ENCODE peak calls at places on chromosomes 5 and 9, in eight cellular contexts. N is body of pancreas; Y is naive thymus-derived CD4-positive, alpha-beta T cell; V is CD8-positive, alpha-beta T cell; T is pancreas; E is tibial artery; X is Karpas-422; U is CD8-positive, alpha-beta memory T cell. Z is an unnamed sample.

GRCh38 chr5:67297802-67298532 is 101.4 kb upstream of the CD180 start:
- DNase-seq in N (no peak), Y (no peak), V (no peak), T (no peak), E (no peak), X (no peak), U (no peak), Z (no peak)

GRCh38 chr5:453725-454481 is 10.9 kb downstream of the EXOC3 start:
- DNase-seq in N (no peak), Y (no peak), V (no peak), T (peak; percentile 41), E (peak; percentile 23), X (no peak), U (no peak), Z (no peak)

GRCh38 chr5:150636391-150637244 is 3.8 kb upstream of the SYNPO start:
- DNase-seq in N (peak; percentile 68), Y (no peak), V (no peak), T (peak; percentile 81), E (peak; percentile 89), X (no peak), U (no peak), Z (no peak)

GRCh38 chr9:36149197-36149596 is 12.7 kb downstream of the GLIPR2 start:
- DNase-seq in N (no peak), Y (no peak), V (no peak), T (no peak), E (peak; percentile 74), X (no peak), U (no peak), Z (no peak)

GRCh38 chr5:176762489-176762888 is 47.9 kb upstream of the UNC5A start:
- DNase-seq in N (no peak), Y (no peak), V (no peak), T (no peak), E (no peak), X (no peak), U (no peak), Z (no peak)

GRCh38 chr5:33662721-33663435 is 222.1 kb downstream of the TARS1 start:
- DNase-seq in N (no peak), Y (no peak), V (no peak), T (no peak), E (no peak), X (no peak), U (no peak), Z (no peak)

GRCh38 chr9:110207071-110207923 is 662 bp downstream of the C9orf152 start:
- DNase-seq in N (peak; percentile 96), Y (no peak), V (no peak), T (peak; percentile 82), E (no peak), X (peak; percentile 37), U (no peak), Z (no peak)

GRCh38 chr5:141476132-141476909 is 555 bp downstream of the PCDHGC3 start:
- DNase-seq in N (peak; percentile 60), Y (no peak), V (no peak), T (peak; percentile 73), E (peak; percentile 83), X (peak; percentile 59), U (no peak), Z (no peak)

GRCh38 chr9:125366676-125367075 is 105.0 kb downstream of the GAPVD1 start:
- DNase-seq in N (no peak), Y (no peak), V (no peak), T (no peak), E (no peak), X (no peak), U (no peak), Z (no peak)

GRCh38 chr9:110808599-110808980 is 140.0 kb downstream of the MUSK start:
- DNase-seq in N (no peak), Y (no peak), V (no peak), T (no peak), E (no peak), X (no peak), U (no peak), Z (no peak)

GRCh38 chr5:132813599-132814440 is 718 bp downstream of the SOWAHA start:
- DNase-seq in N (peak; percentile 34), Y (peak; percentile 28), V (peak; percentile 27), T (peak; percentile 69), E (peak; percentile 68), X (no peak), U (no peak), Z (no peak)

GRCh38 chr9:97527626-97528528 is 26.4 kb downstream of the TMOD1 start:
- DNase-seq in N (no peak), Y (no peak), V (no peak), T (no peak), E (peak; percentile 65), X (no peak), U (no peak), Z (no peak)

GRCh38 chr9:96020822-96021615 is 145.5 kb downstream of the ERCC6L2 start:
- DNase-seq in N (peak; percentile 28), Y (peak; percentile 44), V (peak; percentile 61), T (peak; percentile 74), E (no peak), X (no peak), U (peak; percentile 24), Z (no peak)

GRCh38 chr9:109725460-109725859 is 54.5 kb upstream of the PALM2AKAP2 start:
- DNase-seq in N (no peak), Y (no peak), V (no peak), T (no peak), E (no peak), X (no peak), U (no peak), Z (no peak)

GRCh38 chr9:134189475-134190231 is 25.3 kb upstream of the RNU6ATAC start:
- DNase-seq in N (no peak), Y (no peak), V (no peak), T (peak; percentile 55), E (peak; percentile 59), X (no peak), U (no peak), Z (no peak)

GRCh38 chr9:116450378-116451139 is 236.5 kb upstream of the TRIM32 start:
- DNase-seq in N (peak; percentile 33), Y (no peak), V (no peak), T (no peak), E (no peak), X (no peak), U (no peak), Z (no peak)

GRCh38 chr9:614421-614820 is 227.1 kb upstream of the DMRT1 start:
- DNase-seq in N (peak; percentile 52), Y (no peak), V (no peak), T (no peak), E (no peak), X (no peak), U (no peak), Z (no peak)

GRCh38 chr9:27539479-27540441 is 10.1 kb upstream of the MOB3B start:
- DNase-seq in N (peak; percentile 22), Y (no peak), V (no peak), T (no peak), E (peak; percentile 82), X (no peak), U (no peak), Z (no peak)

GRCh38 chr9:127833555-127833954 is 20.9 kb downstream of the ENG start:
- DNase-seq in N (no peak), Y (no peak), V (no peak), T (no peak), E (no peak), X (no peak), U (no peak), Z (no peak)

GRCh38 chr5:36529142-36529541 is 77.3 kb upstream of the SLC1A3 start:
- DNase-seq in N (no peak), Y (no peak), V (no peak), T (no peak), E (no peak), X (no peak), U (no peak), Z (no peak)

GRCh38 chr9:91253488-91253887 is 108.2 kb downstream of the AUH start:
- DNase-seq in N (no peak), Y (no peak), V (no peak), T (no peak), E (no peak), X (peak; percentile 43), U (peak; percentile 10), Z (no peak)

GRCh38 chr5:151699071-151699901 is 12.6 kb upstream of the SPARC start:
- DNase-seq in N (peak; percentile 57), Y (no peak), V (no peak), T (no peak), E (peak; percentile 90), X (no peak), U (no peak), Z (no peak)
- H3K4me3 ChIP-seq in N (no peak overlapping the region), Y (no peak overlapping the region), V (no peak overlapping the region), T (no peak overlapping the region), E (peak overlapping the region; percentile 17), X (no peak overlapping the region), U (no peak overlapping the region), Z (no peak overlapping the region)

GRCh38 chr5:38662088-38662487 is 105.6 kb upstream of the LIFR start:
- DNase-seq in N (no peak), Y (no peak), V (no peak), T (no peak), E (no peak), X (no peak), U (no peak), Z (no peak)
- H3K27ac ChIP-seq in N (no peak overlapping the region), Y (no peak overlapping the region), V (no peak overlapping the region), T (no peak overlapping the region), E (no peak overlapping the region), X (no peak overlapping the region), U (no peak overlapping the region), Z (no peak overlapping the region)

DNA sequence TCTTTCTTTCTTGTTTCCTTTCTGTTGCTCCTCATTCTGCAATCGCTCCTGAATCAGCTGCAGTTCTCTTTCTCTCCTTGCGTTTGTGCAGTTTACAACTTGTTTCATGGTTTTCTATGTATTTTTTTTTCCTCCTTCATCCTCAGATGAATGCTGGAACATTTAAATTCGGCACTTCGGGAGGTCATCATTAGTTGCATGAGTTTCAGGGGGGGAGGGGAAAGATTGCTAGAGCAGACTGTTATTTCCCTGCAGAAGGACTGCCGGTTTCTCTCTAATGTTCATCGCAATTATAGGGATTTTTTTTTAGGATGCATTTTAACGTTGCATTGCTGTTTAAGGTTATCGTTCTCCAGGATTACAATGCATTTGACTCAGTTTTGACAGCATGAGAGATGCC is 1311.9 kb upstream of the WWC1 start:
- DNase-seq in N (no peak), Y (no peak), V (no peak), T (no peak), E (no peak), X (no peak), U (no peak), Z (no peak)
- H3K4me3 ChIP-seq in N (peak overlapping the region; percentile 57), Y (no peak overlapping the region), V (no peak overlapping the region), T (peak overlapping the region; percentile 48), E (peak overlapping the region; percentile 49), X (no peak overlapping the region), U (no peak overlapping the region), Z (no peak overlapping the region)

GRCh38 chr9:88816141-88816540 is 175.1 kb upstream of the S1PR3 start:
- DNase-seq in N (no peak), Y (no peak), V (no peak), T (no peak), E (no peak), X (no peak), U (no peak), Z (no peak)

GRCh38 chr9:88812938-88813670 is 178.2 kb upstream of the S1PR3 start:
- DNase-seq in N (no peak), Y (no peak), V (no peak), T (no peak), E (no peak), X (no peak), U (no peak), Z (no peak)

GRCh38 chr9:88813810-88814209 is 177.5 kb upstream of the S1PR3 start:
- DNase-seq in N (no peak), Y (no peak), V (no peak), T (no peak), E (no peak), X (no peak), U (no peak), Z (no peak)

GRCh38 chr9:88816591-88816990 is 174.7 kb upstream of the S1PR3 start:
- DNase-seq in N (no peak), Y (no peak), V (no peak), T (no peak), E (no peak), X (no peak), U (no peak), Z (no peak)

GRCh38 chr9:88814521-88815101 is 176.7 kb upstream of the S1PR3 start:
- DNase-seq in N (no peak), Y (no peak), V (no peak), T (no peak), E (peak; percentile 94), X (no peak), U (no peak), Z (no peak)
- H3K27ac ChIP-seq in N (no peak overlapping the region), Y (no peak overlapping the region), V (no peak overlapping the region), T (no peak overlapping the region), E (peak overlapping the region; percentile 69), X (no peak overlapping the region), U (no peak overlapping the region), Z (no peak overlapping the region)

Z was measured in effector memory CD4-positive, alpha-beta T cell.